ENCODE peak calls at places on chromosomes 3 and 15, in six cellular contexts. Z is fibroblast of lung, B is prostate gland, G is adrenal gland, O is GM23338, Q is dorsolateral prefrontal cortex. W is an unnamed sample.

GRCh38 chr3:190718097-190718496 is 144.4 kb downstream of the GMNC start:
- DNase-seq in Z (peak; percentile 28), B (no peak), Q (no peak), G (no peak), O (peak; percentile 52), W (no peak)

GRCh38 chr15:52114656-52115055 is 2.1 kb upstream of the BCL2L10 start:
- DNase-seq in G (no peak), Q (peak; percentile 77), B (no peak), O (no peak), Z (no peak), W (no peak)

GRCh38 chr3:42247576-42248027 is 18.4 kb downstream of the CCK start:
- DNase-seq in Q (peak; percentile 69), Z (peak; percentile 66), O (peak; percentile 84), B (peak; percentile 73), G (peak; percentile 41), W (no peak)

GRCh38 chr3:148643389-148643840 is 54.3 kb upstream of the AGTR1 start:
- DNase-seq in O (peak; percentile 23), B (no peak), G (no peak), Z (peak; percentile 91), Q (no peak), W (no peak)

GRCh38 chr3:67526246-67526645 is 128.2 kb downstream of the SUCLG2 start:
- DNase-seq in Z (peak; percentile 89), O (no peak), G (no peak), Q (no peak), B (no peak), W (no peak)

GRCh38 chr3:139297588-139298311 is 46.1 kb upstream of the MRPS22 start:
- DNase-seq in G (no peak), B (no peak), Q (no peak), O (no peak), Z (no peak), W (no peak)

GRCh38 chr3:46922871-46923558 is 45.5 kb downstream of the PTH1R start:
- DNase-seq in O (no peak), G (peak; percentile 24), Z (no peak), B (no peak), Q (no peak), W (no peak)

GRCh38 chr3:73060302-73060723 is 1.1 kb upstream of the EBLN2 start:
- DNase-seq in G (no peak), Z (peak; percentile 70), Q (no peak), O (no peak), B (no peak), W (no peak)

GRCh38 chr3:45528429-45528828 is 66.1 kb upstream of the LIMD1 start:
- DNase-seq in B (no peak), O (no peak), Q (no peak), Z (peak; percentile 56), G (no peak), W (no peak)

GRCh38 chr3:127475975-127476374 is 114.6 kb downstream of the TPRA1 start:
- DNase-seq in O (no peak), G (no peak), Q (no peak), B (no peak), Z (no peak), W (no peak)

GRCh38 chr3:176920806-176921205 is 276.5 kb downstream of the TBL1XR1 start:
- DNase-seq in B (no peak), Z (no peak), Q (no peak), G (no peak), O (no peak), W (no peak)

GRCh38 chr3:64187065-64187959 is 38.0 kb downstream of the PRICKLE2 start:
- DNase-seq in Q (peak; percentile 56), O (no peak), G (peak; percentile 80), Z (peak; percentile 97), B (peak; percentile 63), W (no peak)

GRCh38 chr15:91522609-91523332 is 330.7 kb upstream of the SLCO3A1 start:
- DNase-seq in Q (peak; percentile 26), B (no peak), G (no peak), Z (peak; percentile 80), O (peak; percentile 20), W (no peak)

GRCh38 chr3:48465531-48466378 is 19.2 kb downstream of the ATRIP start:
- DNase-seq in Q (peak; percentile 99), G (peak; percentile 100), O (peak; percentile 99), Z (peak; percentile 100), B (peak; percentile 100), W (peak; percentile 100)

GRCh38 chr3:165751654-165752053 is 85.6 kb downstream of the BCHE start:
- DNase-seq in G (no peak), Q (no peak), B (no peak), Z (no peak), O (peak; percentile 8), W (no peak)

GRCh38 chr15:71106802-71107500 is 8.3 kb upstream of the THSD4 start:
- DNase-seq in Z (no peak), O (no peak), G (no peak), B (no peak), Q (no peak), W (no peak)

GRCh38 chr15:71646767-71647478 is 163.4 kb upstream of the NR2E3 start:
- DNase-seq in O (no peak), Z (no peak), B (no peak), G (no peak), Q (no peak), W (no peak)

GRCh38 chr15:82530606-82531379 is 9.5 kb downstream of the RPS17 start:
- DNase-seq in Q (peak; percentile 53), O (peak; percentile 83), Z (peak; percentile 60), B (peak; percentile 84), G (peak; percentile 70), W (peak; percentile 86)

GRCh38 chr3:160016972-160017371 is 28.3 kb downstream of the IL12A start:
- DNase-seq in G (no peak), Q (no peak), B (no peak), O (no peak), Z (peak; percentile 94), W (no peak)

GRCh38 chr15:43150171-43150929 is 17.0 kb downstream of the TMEM62 start:
- DNase-seq in O (peak; percentile 24), B (no peak), Q (no peak), G (no peak), Z (peak; percentile 86), W (no peak)

GRCh38 chr15:64792282-64792681 is 16.9 kb upstream of the RBPMS2 start:
- DNase-seq in Z (no peak), Q (no peak), G (no peak), B (no peak), O (no peak), W (no peak)

GRCh38 chr3:67781218-67781617 is 126.8 kb upstream of the SUCLG2 start:
- DNase-seq in G (no peak), O (no peak), B (no peak), Q (no peak), Z (no peak), W (no peak)

GRCh38 chr3:11350374-11350773 is 78.2 kb downstream of the ATG7 start:
- DNase-seq in G (no peak), Q (no peak), Z (peak; percentile 53), B (no peak), O (no peak), W (no peak)

GRCh38 chr15:33108518-33108917 is 86.0 kb downstream of the FMN1 start:
- DNase-seq in Q (no peak), Z (no peak), B (no peak), G (no peak), O (no peak), W (no peak)

GRCh38 chr3:21718161-21718765 is 32.7 kb downstream of the ZNF385D start:
- DNase-seq in Z (peak; percentile 95), O (no peak), B (no peak), Q (no peak), G (no peak), W (no peak)

GRCh38 chr3:131917006-131917405 is 117.8 kb downstream of the CPNE4 start:
- DNase-seq in Q (no peak), O (no peak), G (no peak), Z (no peak), B (no peak), W (no peak)

GRCh38 chr15:62453979-62454378 is 288.9 kb upstream of the C2CD4B start:
- DNase-seq in Q (no peak), G (no peak), B (no peak), Z (peak; percentile 59), O (no peak), W (no peak)

DNA sequence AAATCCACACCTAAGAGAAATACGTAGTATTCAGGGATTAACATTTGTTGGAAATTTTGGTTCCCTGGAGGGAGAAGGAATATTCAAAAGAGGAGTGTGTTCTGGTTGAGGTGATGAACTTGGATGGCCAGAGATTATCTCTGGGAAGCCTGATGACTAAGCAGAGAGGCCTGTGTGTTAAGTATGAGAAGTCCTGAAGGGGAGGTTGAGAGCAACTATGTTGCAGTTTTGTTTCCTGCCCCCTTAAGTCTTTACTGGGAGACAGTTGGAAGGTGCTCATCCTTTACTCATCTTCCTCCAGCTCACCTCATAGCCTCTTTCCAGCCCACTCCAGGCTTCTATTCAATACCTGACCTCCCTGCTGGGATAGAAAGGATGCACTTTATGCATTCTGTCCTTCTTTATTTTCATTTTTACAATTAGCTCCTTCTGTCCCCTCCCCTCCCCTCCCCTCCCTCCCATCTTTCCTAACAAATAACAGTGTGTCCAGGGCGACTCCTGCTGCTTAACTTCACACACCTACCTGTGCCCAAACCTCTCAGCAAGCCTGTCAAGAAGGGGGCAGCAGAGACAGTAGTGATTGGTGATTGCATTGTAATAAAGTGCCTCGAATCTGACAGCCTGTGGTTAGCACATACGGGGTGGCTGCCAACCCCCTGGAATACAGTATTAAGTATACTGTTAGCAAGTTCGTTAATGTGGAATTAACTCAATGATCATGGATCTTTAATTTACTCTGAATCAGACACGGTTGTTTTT is 11.9 kb downstream of the RAP2B start:
- DNase-seq in Z (no peak), Q (no peak), G (no peak), B (no peak), O (peak; percentile 38), W (no peak)
- H3K27ac ChIP-seq in Z (no peak overlapping the region), Q (no peak overlapping the region), G (no peak overlapping the region), B (no peak overlapping the region), O (no peak overlapping the region), W (no peak overlapping the region)

DNA sequence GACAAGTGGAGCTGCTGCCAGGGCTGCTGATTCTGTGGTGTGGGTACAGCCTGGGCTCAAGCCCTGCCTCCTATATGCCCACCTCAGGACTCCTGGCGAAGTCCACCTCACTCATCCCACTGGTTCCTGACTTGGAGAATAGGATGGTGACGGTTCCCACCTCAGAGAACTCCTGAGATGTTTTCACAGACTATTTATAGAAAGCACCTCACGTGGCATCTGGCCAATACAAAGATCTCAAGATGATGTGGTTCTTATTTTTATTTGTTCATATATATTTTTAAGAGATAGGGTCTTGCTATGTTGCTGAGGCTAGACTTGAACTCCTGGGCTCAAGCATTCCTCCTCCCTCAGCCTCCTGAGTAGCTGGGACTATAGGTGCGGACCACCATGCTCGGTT is 236.9 kb upstream of the BHLHE40 start:
- DNase-seq in Z (no peak), B (no peak), G (no peak), O (no peak), Q (no peak), W (no peak)
- H3K27ac ChIP-seq in Z (no peak overlapping the region), B (peak overlapping the region; percentile 80), G (peak overlapping the region; percentile 77), O (no peak overlapping the region), Q (peak overlapping the region; percentile 86), W (peak overlapping the region; percentile 91)

DNA sequence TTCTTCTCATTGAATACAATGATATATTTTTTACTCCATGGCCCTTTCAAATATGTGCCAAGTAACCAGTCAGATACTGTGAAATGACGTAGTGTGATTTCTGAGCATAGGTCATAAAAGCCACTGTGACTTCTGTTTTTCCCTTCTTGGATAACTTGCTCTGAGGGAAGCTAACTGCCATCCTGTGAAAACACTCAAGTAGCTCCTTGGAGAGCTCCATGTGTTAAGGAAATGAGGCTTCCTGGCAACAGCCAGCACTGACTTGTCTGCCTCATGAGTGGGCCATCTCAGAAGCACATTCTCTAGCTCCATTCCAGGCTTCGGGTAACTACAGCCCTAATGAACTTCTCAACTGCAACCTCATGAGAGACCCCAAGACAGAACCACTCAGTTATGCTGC is 9.5 kb upstream of the CCDC80 start:
- DNase-seq in O (no peak), B (no peak), Q (no peak), Z (no peak), G (no peak), W (no peak)
- H3K27ac ChIP-seq in O (no peak overlapping the region), B (no peak overlapping the region), Q (no peak overlapping the region), Z (peak overlapping the region; percentile 30), G (no peak overlapping the region), W (no peak overlapping the region)

GRCh38 chr3:50212971-50213370 is 7.9 kb downstream of the SLC38A3 start:
- DNase-seq in B (no peak), Z (no peak), G (no peak), O (no peak), Q (no peak), W (no peak)
- H3K27ac ChIP-seq in B (no peak overlapping the region), Z (no peak overlapping the region), G (no peak overlapping the region), O (no peak overlapping the region), Q (peak overlapping the region; percentile 95), W (no peak overlapping the region)

W was measured in vagina.